ENCODE peak calls at places on chromosomes 7 and 10, in six cellular contexts. R, M, G, S, P and V are unnamed samples.

GRCh38 chr7:50632561-50633413 is 67.6 kb upstream of the DDC start:
- DNase-seq in R (peak; percentile 69), M (peak; percentile 50), G (peak; percentile 70), S (peak; percentile 62), P (peak; percentile 74), V (peak; percentile 23)

GRCh38 chr10:46787321-46787615 is 124.0 kb upstream of the PTPN20 start:
- DNase-seq in R (peak; percentile 46), M (peak; percentile 56), G (peak; percentile 42), S (peak; percentile 82), P (no peak), V (peak; percentile 61)

GRCh38 chr10:48449501-48450232 is 143.2 kb downstream of the MAPK8 start:
- DNase-seq in R (no peak), M (no peak), G (no peak), S (no peak), P (no peak), V (no peak)

GRCh38 chr7:48299580-48300169 is 128.4 kb downstream of the ABCA13 start:
- DNase-seq in R (peak; percentile 88), M (peak; percentile 80), G (peak; percentile 77), S (peak; percentile 81), P (peak; percentile 77), V (peak; percentile 52)

GRCh38 chr7:149856-150636 is 42.3 kb upstream of the FAM20C start:
- DNase-seq in R (no peak), M (no peak), G (no peak), S (peak; percentile 52), P (no peak), V (no peak)

GRCh38 chr7:28054531-28055160 is 125.9 kb downstream of the JAZF1 start:
- DNase-seq in R (no peak), M (no peak), G (no peak), S (no peak), P (no peak), V (no peak)

GRCh38 chr10:31604141-31604540 is 285.1 kb downstream of the ZEB1 start:
- DNase-seq in R (no peak), M (peak; percentile 41), G (no peak), S (peak; percentile 37), P (no peak), V (no peak)

GRCh38 chr7:24922099-24922773 is 57.7 kb downstream of the OSBPL3 start:
- DNase-seq in R (peak; percentile 57), M (no peak), G (no peak), S (peak; percentile 78), P (no peak), V (no peak)

GRCh38 chr7:97819161-97819560 is 53.0 kb downstream of the ASNS start:
- DNase-seq in R (peak; percentile 31), M (no peak), G (no peak), S (no peak), P (peak; percentile 6), V (no peak)

GRCh38 chr7:44103941-44104879 is at the start of gene AEBP1:
- DNase-seq in R (no peak), M (no peak), G (no peak), S (peak; percentile 65), P (peak; percentile 71), V (peak; percentile 27)

GRCh38 chr10:4717670-4718069 is 108.3 kb upstream of the AKR1E2 start:
- DNase-seq in R (no peak), M (no peak), G (no peak), S (no peak), P (peak; percentile 11), V (no peak)

GRCh38 chr10:127908106-127908957 is 1.4 kb downstream of the PTPRE start:
- DNase-seq in R (peak; percentile 82), M (peak; percentile 74), G (peak; percentile 71), S (peak; percentile 89), P (no peak), V (peak; percentile 91)

GRCh38 chr10:14884082-14884481 is 5.4 kb downstream of the SUV39H2 start:
- DNase-seq in R (no peak), M (no peak), G (no peak), S (peak; percentile 3), P (no peak), V (no peak)

GRCh38 chr7:95263803-95264202 is 60.5 kb downstream of the PON1 start:
- DNase-seq in R (no peak), M (no peak), G (no peak), S (no peak), P (no peak), V (no peak)

GRCh38 chr7:80097756-80098155 is 36.9 kb upstream of the GNAI1 start:
- DNase-seq in R (no peak), M (no peak), G (no peak), S (peak; percentile 34), P (no peak), V (no peak)

GRCh38 chr7:111509298-111509697 is 53.0 kb downstream of the IMMP2L start:
- DNase-seq in R (peak; percentile 73), M (no peak), G (no peak), S (no peak), P (no peak), V (no peak)

GRCh38 chr7:101558742-101559325 is 70.3 kb downstream of the MYL10 start:
- DNase-seq in R (peak; percentile 15), M (no peak), G (no peak), S (no peak), P (no peak), V (no peak)

GRCh38 chr10:94212876-94213595 is 149.7 kb downstream of the NOC3L start:
- DNase-seq in R (no peak), M (no peak), G (no peak), S (peak; percentile 49), P (no peak), V (no peak)

GRCh38 chr7:127066974-127067373 is 185.8 kb downstream of the GRM8 start:
- DNase-seq in R (no peak), M (no peak), G (no peak), S (no peak), P (peak; percentile 56), V (no peak)

GRCh38 chr10:43128958-43129706 is 9.1 kb upstream of the CSGALNACT2 start:
- DNase-seq in R (peak; percentile 84), M (peak; percentile 98), G (peak; percentile 81), S (peak; percentile 96), P (no peak), V (peak; percentile 98)

GRCh38 chr10:69696073-69696731 is 66.2 kb downstream of the FAM241B start:
- DNase-seq in R (peak; percentile 98), M (peak; percentile 91), G (peak; percentile 87), S (peak; percentile 91), P (peak; percentile 55), V (peak; percentile 90)

GRCh38 chr7:4203786-4204185 is 478.3 kb upstream of the FOXK1 start:
- DNase-seq in R (no peak), M (no peak), G (no peak), S (no peak), P (no peak), V (no peak)

GRCh38 chr7:36112969-36113368 is 40.1 kb upstream of the EEPD1 start:
- DNase-seq in R (no peak), M (no peak), G (no peak), S (no peak), P (no peak), V (no peak)

GRCh38 chr7:124723012-124723411 is 42.6 kb downstream of the GPR37 start:
- DNase-seq in R (peak; percentile 88), M (peak; percentile 88), G (peak; percentile 72), S (no peak), P (no peak), V (peak; percentile 46)

GRCh38 chr10:116888380-116889055 is 39.2 kb downstream of the ENO4 start:
- DNase-seq in R (peak; percentile 82), M (peak; percentile 89), G (peak; percentile 89), S (peak; percentile 91), P (no peak), V (peak; percentile 86)

GRCh38 chr7:95396136-95397032 is at the start of gene PON3:
- DNase-seq in R (no peak), M (no peak), G (no peak), S (peak; percentile 37), P (no peak), V (no peak)

GRCh38 chr10:114073787-114074186 is 30.1 kb downstream of the ADRB1 start:
- DNase-seq in R (no peak), M (no peak), G (no peak), S (no peak), P (no peak), V (no peak)

GRCh38 chr10:114437456-114438292 is 33.4 kb upstream of the AFAP1L2 start:
- DNase-seq in R (peak; percentile 55), M (peak; percentile 19), G (peak; percentile 26), S (peak; percentile 54), P (peak; percentile 52), V (no peak)

GRCh38 chr7:73986158-73986631 is 41.8 kb upstream of the ELN start:
- DNase-seq in R (no peak), M (no peak), G (no peak), S (peak; percentile 30), P (peak; percentile 21), V (no peak)
- H2AFZ ChIP-seq in R (no peak overlapping the region), M (peak overlapping the region; percentile 88), G (no peak overlapping the region), S (peak overlapping the region; percentile 77), P (no peak overlapping the region), V (no peak overlapping the region)

DNA sequence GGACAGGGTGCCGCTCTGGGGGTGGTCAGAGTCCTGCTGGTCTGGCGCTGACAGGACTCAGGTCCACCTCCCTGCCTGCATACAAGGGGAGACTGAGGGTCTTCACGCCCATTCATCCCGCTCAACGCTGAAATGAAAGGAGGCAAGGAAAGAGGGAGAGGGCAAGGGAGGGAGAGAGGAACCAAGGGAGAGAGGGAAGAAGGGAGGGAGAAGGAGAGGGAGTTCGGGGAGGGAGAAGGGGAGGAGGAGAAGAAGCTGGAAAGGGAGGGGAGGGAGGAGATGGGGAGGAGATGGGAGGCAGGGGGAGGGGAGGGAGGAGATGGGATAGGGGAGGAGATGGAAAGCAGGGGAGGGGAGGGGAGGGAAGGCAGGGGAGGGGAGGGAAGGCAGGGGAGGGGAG is 69.4 kb upstream of the INPP5A start:
- DNase-seq in R (no peak), M (no peak), G (no peak), S (no peak), P (no peak), V (no peak)
- H2AFZ ChIP-seq in R (no peak overlapping the region), M (no peak overlapping the region), G (no peak overlapping the region), S (no peak overlapping the region), P (no peak overlapping the region), V (no peak overlapping the region)

DNA sequence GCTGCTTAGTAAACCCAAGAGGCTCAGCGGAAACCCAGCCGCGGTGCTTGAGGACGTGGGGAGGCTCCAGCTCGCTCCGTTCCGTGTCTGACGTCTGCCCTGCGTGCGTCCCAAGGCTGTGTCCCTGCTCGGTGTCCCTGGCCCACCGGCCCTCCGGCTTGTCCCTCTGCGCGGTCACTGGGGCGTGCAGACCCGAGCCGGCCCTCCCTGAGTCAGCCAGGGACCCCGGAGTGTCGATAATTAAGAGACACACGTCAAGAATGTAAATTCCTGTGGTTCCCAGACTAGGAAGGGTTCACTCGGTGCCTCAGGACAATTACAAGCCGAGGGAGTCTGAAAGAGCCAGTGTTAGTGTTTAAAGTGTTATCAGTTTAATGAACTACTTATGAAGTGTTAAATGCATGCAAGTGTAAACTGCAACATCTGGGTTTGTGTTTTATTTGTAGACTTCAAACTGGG is 99.0 kb downstream of the WDR11 start:
- DNase-seq in R (no peak), M (peak; percentile 5), G (peak; percentile 31), S (peak; percentile 40), P (peak; percentile 89), V (peak; percentile 30)
- H2AFZ ChIP-seq in R (no peak overlapping the region), M (peak overlapping the region; percentile 89), G (peak overlapping the region; percentile 94), S (peak overlapping the region; percentile 87), P (peak overlapping the region; percentile 96), V (peak overlapping the region; percentile 93)

GRCh38 chr10:16009736-16010259 is 149.5 kb upstream of the MINDY3 start:
- DNase-seq in R (peak; percentile 29), M (no peak), G (no peak), S (no peak), P (no peak), V (no peak)

GRCh38 chr10:16014469-16014868 is 154.2 kb upstream of the MINDY3 start:
- DNase-seq in R (no peak), M (no peak), G (no peak), S (no peak), P (peak; percentile 11), V (no peak)

GRCh38 chr10:16016688-16017087 is 156.4 kb upstream of the MINDY3 start:
- DNase-seq in R (no peak), M (no peak), G (no peak), S (no peak), P (no peak), V (no peak)

GRCh38 chr10:16011548-16011947 is 151.2 kb upstream of the MINDY3 start:
- DNase-seq in R (peak; percentile 44), M (no peak), G (peak; percentile 12), S (no peak), P (no peak), V (no peak)
- H2AFZ ChIP-seq in R (no peak overlapping the region), M (no peak overlapping the region), G (no peak overlapping the region), S (no peak overlapping the region), P (no peak overlapping the region), V (no peak overlapping the region)